ENCODE peak calls at places on chromosomes 1 and 21, in ten cellular contexts. Y is transverse colon, R is K562, U is A549, H is sigmoid colon, V is ovary, O is suprapubic skin, M is H1, P is upper lobe of left lung, X is stomach. Q is an unnamed sample. For H3K4me1, the result is how much of the 10 kb centered on the place peaks cover.

GRCh38 chr1:26038477-26038876 is 7.4 kb downstream of the SLC30A2 start:
- DNase-seq in Y (no peak), R (no peak), U (no peak), H (no peak), V (peak), O (no peak), M (no peak), P (no peak), X (no peak), Q (no peak)

GRCh38 chr21:44013380-44014088 is 1.4 kb downstream of the TRAPPC10 start:
- DNase-seq in Y (peak), R (peak), U (no peak), H (no peak), V (no peak), O (no peak), M (no peak), P (no peak), X (no peak), Q (no peak)

GRCh38 chr1:155127105-155127671 is 488 bp upstream of the EFNA1 start:
- DNase-seq in Y (peak), R (no peak), U (peak), H (peak), V (no peak), O (peak), M (no peak), P (peak), X (peak), Q (peak)

GRCh38 chr1:247145279-247145678 is 26.5 kb downstream of the ZNF124 start:
- DNase-seq in Y (no peak), R (no peak), U (no peak), H (no peak), V (no peak), O (no peak), M (peak), P (no peak), X (no peak), Q (no peak)

GRCh38 chr21:25964009-25964408 is 206.6 kb downstream of the APP start:
- DNase-seq in Y (no peak), R (no peak), U (no peak), H (no peak), V (no peak), O (no peak), M (no peak), P (peak), X (no peak), Q (peak)

GRCh38 chr1:72433591-72433990 is 151.3 kb upstream of the NEGR1 start:
- DNase-seq in Y (no peak), R (no peak), U (no peak), H (no peak), V (no peak), O (no peak), M (no peak), P (no peak), X (no peak), Q (no peak)

GRCh38 chr1:11738783-11739182 is 2.8 kb downstream of the AGTRAP start:
- DNase-seq in Y (no peak), R (no peak), U (no peak), H (no peak), V (no peak), O (no peak), M (no peak), P (no peak), X (no peak), Q (no peak)

GRCh38 chr1:70483342-70483741 is 72.3 kb downstream of the CTH start:
- DNase-seq in Y (no peak), R (no peak), U (no peak), H (no peak), V (no peak), O (no peak), M (no peak), P (no peak), X (no peak), Q (no peak)

GRCh38 chr1:75791022-75791421 is 5.0 kb downstream of the RABGGTB start:
- DNase-seq in Y (no peak), R (no peak), U (no peak), H (no peak), V (no peak), O (no peak), M (no peak), P (no peak), X (no peak), Q (no peak)

GRCh38 chr1:158043232-158043631 is 49.8 kb downstream of the KIRREL1 start:
- DNase-seq in Y (no peak), R (peak), U (no peak), H (no peak), V (no peak), O (no peak), M (no peak), P (no peak), X (no peak), Q (no peak)

GRCh38 chr1:115056395-115056798 is 26.8 kb downstream of the TSHB start:
- DNase-seq in Y (peak), R (no peak), U (no peak), H (no peak), V (no peak), O (no peak), M (no peak), P (no peak), X (no peak), Q (no peak)

GRCh38 chr1:116486424-116486823 is 84.4 kb downstream of the CD58 start:
- DNase-seq in Y (no peak), R (peak), U (no peak), H (no peak), V (no peak), O (no peak), M (no peak), P (no peak), X (no peak), Q (no peak)

GRCh38 chr1:113931456-113931855 is 2.3 kb downstream of the HIPK1 start:
- DNase-seq in Y (no peak), R (no peak), U (no peak), H (no peak), V (no peak), O (no peak), M (no peak), P (no peak), X (no peak), Q (no peak)

GRCh38 chr1:101388904-101389546 is 152.2 kb downstream of the S1PR1 start:
- DNase-seq in Y (no peak), R (no peak), U (no peak), H (no peak), V (no peak), O (no peak), M (no peak), P (no peak), X (no peak), Q (no peak)

GRCh38 chr21:25790122-25790951 is 55.6 kb downstream of the GABPA start:
- DNase-seq in Y (no peak), R (peak), U (peak), H (no peak), V (no peak), O (no peak), M (no peak), P (no peak), X (no peak), Q (peak)

GRCh38 chr1:230633469-230633868 is 8.8 kb upstream of the COG2 start:
- DNase-seq in Y (no peak), R (no peak), U (no peak), H (no peak), V (no peak), O (no peak), M (no peak), P (no peak), X (no peak), Q (no peak)

GRCh38 chr1:173474097-173474779 is 2.9 kb upstream of the PRDX6 start:
- DNase-seq in Y (peak), R (no peak), U (no peak), H (no peak), V (no peak), O (no peak), M (no peak), P (no peak), X (no peak), Q (no peak)

GRCh38 chr1:174788981-174789380 is 210.8 kb upstream of the CACYBP start:
- DNase-seq in Y (no peak), R (peak), U (no peak), H (no peak), V (no peak), O (no peak), M (no peak), P (no peak), X (no peak), Q (no peak)

GRCh38 chr21:37445228-37445627 is 78.7 kb downstream of the DYRK1A start:
- DNase-seq in Y (no peak), R (no peak), U (no peak), H (no peak), V (no peak), O (no peak), M (no peak), P (no peak), X (no peak), Q (no peak)

GRCh38 chr21:34306246-34306645 is 57.6 kb upstream of the KCNE2 start:
- DNase-seq in Y (no peak), R (no peak), U (no peak), H (no peak), V (no peak), O (no peak), M (no peak), P (no peak), X (no peak), Q (no peak)

GRCh38 chr1:205670611-205671430 is 9.5 kb downstream of the SLC45A3 start:
- DNase-seq in Y (no peak), R (no peak), U (no peak), H (no peak), V (no peak), O (no peak), M (no peak), P (no peak), X (no peak), Q (no peak)

GRCh38 chr1:114468710-114469468 is 42.1 kb downstream of the TRIM33 start:
- DNase-seq in Y (no peak), R (no peak), U (no peak), H (no peak), V (no peak), O (no peak), M (no peak), P (no peak), X (no peak), Q (no peak)

GRCh38 chr1:36602189-36602588 is 119.5 kb upstream of the CSF3R start:
- DNase-seq in Y (no peak), R (no peak), U (no peak), H (no peak), V (no peak), O (no peak), M (no peak), P (no peak), X (no peak), Q (no peak)

GRCh38 chr21:46022551-46023107 is 41.1 kb downstream of the COL6A1 start:
- DNase-seq in Y (no peak), R (peak), U (no peak), H (peak), V (peak), O (no peak), M (no peak), P (no peak), X (no peak), Q (no peak)

GRCh38 chr1:94698759-94699502 is 121.2 kb upstream of the SLC44A3 start:
- DNase-seq in Y (no peak), R (no peak), U (peak), H (no peak), V (no peak), O (no peak), M (no peak), P (no peak), X (no peak), Q (no peak)

GRCh38 chr1:226457307-226457712 is 49.4 kb upstream of the PARP1 start:
- DNase-seq in Y (peak), R (peak), U (peak), H (no peak), V (no peak), O (no peak), M (peak), P (no peak), X (no peak), Q (no peak)

GRCh38 chr1:26005392-26006105 is 7.7 kb upstream of the PAFAH2 start:
- DNase-seq in Y (no peak), R (no peak), U (no peak), H (no peak), V (no peak), O (no peak), M (no peak), P (no peak), X (no peak), Q (no peak)

GRCh38 chr1:104665300-104665699 is 915.6 kb downstream of the AMY1C start:
- DNase-seq in Y (no peak), R (no peak), U (no peak), H (no peak), V (no peak), O (no peak), M (no peak), P (no peak), X (no peak), Q (no peak)

GRCh38 chr1:203359010-203359571 is 8.2 kb upstream of the FMOD start:
- DNase-seq in Y (peak), R (no peak), U (no peak), H (peak), V (peak), O (peak), M (no peak), P (no peak), X (no peak), Q (peak)

GRCh38 chr1:246301553-246302250 is 205.4 kb downstream of the SMYD3 start:
- DNase-seq in Y (no peak), R (no peak), U (no peak), H (no peak), V (no peak), O (no peak), M (no peak), P (no peak), X (no peak), Q (no peak)

GRCh38 chr1:218369688-218370511 is 24.8 kb downstream of the TGFB2 start:
- DNase-seq in Y (no peak), R (no peak), U (no peak), H (no peak), V (no peak), O (no peak), M (no peak), P (no peak), X (no peak), Q (no peak)

GRCh38 chr1:212467843-212468482 is 35.2 kb downstream of the NENF start:
- DNase-seq in Y (no peak), R (peak), U (peak), H (no peak), V (no peak), O (no peak), M (no peak), P (no peak), X (no peak), Q (no peak)

GRCh38 chr1:66777846-66778245 is 23.2 kb downstream of the INSL5 start:
- DNase-seq in Y (no peak), R (no peak), U (no peak), H (no peak), V (no peak), O (no peak), M (no peak), P (no peak), X (no peak), Q (no peak)

GRCh38 chr1:204583909-204584632 is 67.9 kb downstream of the MDM4 start:
- DNase-seq in Y (no peak), R (no peak), U (no peak), H (peak), V (no peak), O (no peak), M (no peak), P (no peak), X (peak), Q (no peak)

GRCh38 chr1:55040083-55040952 is 970 bp downstream of the PCSK9 start:
- DNase-seq in Y (no peak), R (no peak), U (no peak), H (no peak), V (no peak), O (no peak), M (no peak), P (no peak), X (no peak), Q (no peak)

GRCh38 chr1:156876281-156876680 is 15.6 kb downstream of the NTRK1 start:
- DNase-seq in Y (no peak), R (no peak), U (no peak), H (no peak), V (no peak), O (no peak), M (peak), P (no peak), X (no peak), Q (no peak)

GRCh38 chr21:15439726-15440125 is 290.1 kb upstream of the USP25 start:
- DNase-seq in Y (no peak), R (no peak), U (no peak), H (no peak), V (no peak), O (no peak), M (no peak), P (no peak), X (no peak), Q (no peak)
- TF ChIP-seq EP300 in Y (no peak), R (no peak), U (no peak), H (no peak), V (no peak), O (no peak), M (no peak), P (no peak), X (no peak), Q (no peak)

GRCh38 chr1:61171346-61171745 is 89.0 kb downstream of the NFIA start:
- DNase-seq in Y (no peak), R (no peak), U (no peak), H (no peak), V (no peak), O (no peak), M (no peak), P (no peak), X (no peak), Q (no peak)

GRCh38 chr1:61173118-61173517 is 90.8 kb downstream of the NFIA start:
- DNase-seq in Y (no peak), R (no peak), U (no peak), H (no peak), V (no peak), O (no peak), M (no peak), P (no peak), X (no peak), Q (peak)

GRCh38 chr1:61174060-61174788 is 91.9 kb downstream of the NFIA start:
- DNase-seq in Y (no peak), R (no peak), U (no peak), H (no peak), V (no peak), O (no peak), M (no peak), P (peak), X (no peak), Q (no peak)

GRCh38 chr1:61171915-61172485 is 89.6 kb downstream of the NFIA start:
- DNase-seq in Y (no peak), R (no peak), U (no peak), H (no peak), V (no peak), O (no peak), M (no peak), P (no peak), X (no peak), Q (no peak)

DNA sequence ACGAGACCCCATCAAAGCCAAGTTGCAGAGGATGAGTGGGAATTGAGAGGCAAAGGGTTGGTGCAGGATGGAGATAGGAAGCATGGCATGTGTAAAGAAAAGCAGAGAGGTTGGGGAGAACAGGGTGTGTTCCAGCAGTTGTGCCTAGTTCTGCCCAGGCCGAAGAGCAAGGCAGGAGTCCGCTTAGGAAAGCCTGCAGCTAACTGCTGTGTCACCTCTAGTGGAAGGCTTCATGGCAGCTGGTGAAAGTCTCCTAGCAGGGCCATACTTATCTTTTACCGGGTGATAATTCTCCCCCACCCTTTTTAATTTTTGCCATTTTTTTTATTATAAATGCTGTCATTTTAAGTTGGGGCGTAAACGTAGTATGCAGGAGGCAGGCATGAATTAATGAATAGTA is 93.6 kb downstream of the NFIA start:
- DNase-seq in Y (no peak), R (peak), U (no peak), H (no peak), V (no peak), O (no peak), M (no peak), P (no peak), X (no peak), Q (no peak)
- H3K4me1 ChIP-seq in Y (under half), R (half or more), U (under half), H (half or more), V (under half), O (under half), M (under half), P (under half), X (under half), Q (under half)

GRCh38 chr1:16015960-16016901 is 1.6 kb downstream of the HSPB7 start:
- DNase-seq in Y (peak), R (no peak), U (no peak), H (peak), V (peak), O (no peak), M (no peak), P (no peak), X (no peak), Q (no peak)

GRCh38 chr1:16017076-16017460 is 775 bp downstream of the HSPB7 start:
- DNase-seq in Y (no peak), R (no peak), U (no peak), H (no peak), V (peak), O (no peak), M (no peak), P (no peak), X (no peak), Q (no peak)

GRCh38 chr1:16018749-16019515 is 1.1 kb upstream of the HSPB7 start:
- DNase-seq in Y (no peak), R (no peak), U (no peak), H (no peak), V (no peak), O (no peak), M (no peak), P (no peak), X (no peak), Q (no peak)

GRCh38 chr1:16018308-16018707 is 465 bp upstream of the HSPB7 start:
- DNase-seq in Y (no peak), R (no peak), U (no peak), H (no peak), V (no peak), O (no peak), M (no peak), P (no peak), X (no peak), Q (no peak)

DNA sequence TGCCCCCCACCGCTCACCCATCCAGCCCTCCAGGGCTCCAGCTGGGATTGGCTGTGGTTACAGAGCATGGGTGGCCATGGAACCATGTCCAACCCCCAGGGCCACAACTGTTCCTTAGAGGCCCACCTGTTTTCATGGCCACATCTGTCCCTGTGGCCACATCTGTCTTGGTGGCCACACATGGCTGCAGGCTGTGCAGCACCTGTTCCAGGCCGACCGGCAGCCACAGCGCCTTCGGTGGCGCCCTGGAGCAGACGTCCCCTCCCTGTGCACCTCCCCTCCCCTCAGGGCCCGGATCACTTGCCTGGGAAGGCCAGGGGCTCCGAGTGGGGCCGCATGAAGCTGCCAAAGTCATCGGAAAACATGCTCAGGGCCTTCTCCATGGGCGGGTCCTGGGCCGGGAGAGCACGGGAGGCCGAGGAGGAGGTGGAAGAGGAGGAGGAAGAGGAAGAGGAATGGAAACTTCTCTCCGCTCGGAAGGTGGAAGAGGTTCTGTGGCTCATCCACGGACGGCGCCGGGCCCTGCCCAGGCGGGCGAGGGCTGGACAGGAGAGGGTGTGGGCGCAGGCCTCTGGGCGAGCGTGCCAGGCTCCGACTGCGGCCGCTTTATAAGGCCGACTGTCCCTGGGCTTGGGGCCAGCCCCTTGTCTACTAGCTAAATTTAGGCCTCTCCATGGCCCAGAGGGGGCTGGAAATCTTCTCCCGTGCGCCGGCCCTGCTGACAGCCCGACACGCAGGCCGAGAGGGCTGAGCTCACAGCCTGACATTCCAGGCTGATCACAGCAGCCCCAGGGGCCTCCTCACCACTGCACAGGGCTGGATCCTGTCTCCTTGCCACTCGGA is at the start of gene HSPB7:
- DNase-seq in Y (peak), R (peak), U (no peak), H (peak), V (peak), O (no peak), M (no peak), P (peak), X (peak), Q (peak)
- TF ChIP-seq POLR2A in Y (peak), R (no peak), U (no peak), H (peak), V (peak), O (no peak), M (no peak), P (no peak), X (no peak), Q (no peak)

DNA sequence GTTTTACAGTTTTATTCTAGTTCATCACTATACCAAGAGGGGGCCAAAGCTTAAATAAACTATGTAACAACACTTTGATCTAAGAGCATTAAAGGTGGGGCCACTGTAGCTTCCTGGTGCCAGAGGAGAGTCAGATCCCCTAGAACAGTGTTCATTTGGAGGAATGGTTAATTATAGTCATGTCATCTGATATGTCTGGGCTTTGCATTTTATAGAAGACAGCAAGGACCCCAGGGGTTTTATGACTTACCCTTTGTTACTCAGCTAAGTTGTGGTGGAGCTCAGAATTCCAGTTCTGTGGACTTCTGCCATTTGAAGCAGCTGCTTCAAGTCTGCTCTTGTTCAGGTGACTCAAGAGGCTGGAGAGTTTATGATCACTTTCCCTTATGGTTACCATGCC is 16.7 kb downstream of the KDM4A start:
- DNase-seq in Y (no peak), R (no peak), U (no peak), H (no peak), V (no peak), O (no peak), M (no peak), P (no peak), X (no peak), Q (no peak)
- TF ChIP-seq EP300 in Y (no peak), R (no peak), U (no peak), H (no peak), V (no peak), O (no peak), M (no peak), P (no peak), X (no peak), Q (no peak)

GRCh38 chr1:23558140-23558871 is 995 bp downstream of the ID3 start:
- DNase-seq in Y (peak), R (peak), U (peak), H (peak), V (peak), O (no peak), M (no peak), P (peak), X (peak), Q (peak)
- H3K4me1 ChIP-seq in Y (half or more), R (half or more), U (half or more), H (half or more), V (under half), O (half or more), M (under half), P (half or more), X (half or more), Q (half or more)

Q was measured in tibial nerve.